ENCODE peak calls at places on chromosomes 11 and 22, in seven cellular contexts. B is transverse colon, X is lower lobe of right lung, J is neural progenitor cell, Z is fibroblast of lung, E is neuronal stem cell, Q is Panc1. L is an unnamed sample.

GRCh38 chr11:101441747-101442146 is 142.1 kb downstream of the TRPC6 start:
- DNase-seq in B (no peak), X (peak; percentile 55), J (no peak), Z (no peak), E (no peak), Q (no peak), L (no peak)

GRCh38 chr11:78147807-78148206 is 8.4 kb upstream of the ALG8 start:
- DNase-seq in B (no peak), X (no peak), J (no peak), Z (no peak), E (no peak), Q (no peak), L (no peak)

GRCh38 chr22:20965888-20966855 is 883 bp upstream of the AIFM3 start:
- DNase-seq in B (peak; percentile 85), X (no peak), J (no peak), Z (no peak), E (no peak), Q (no peak), L (no peak)

GRCh38 chr11:69094915-69095290 is 46.2 kb downstream of the TPCN2 start:
- DNase-seq in B (no peak), X (no peak), J (no peak), Z (no peak), E (no peak), Q (no peak), L (no peak)

GRCh38 chr22:41656515-41656914 is 32.2 kb downstream of the SNU13 start:
- DNase-seq in B (no peak), X (no peak), J (no peak), Z (peak; percentile 28), E (no peak), Q (no peak), L (no peak)

GRCh38 chr11:10770626-10771254 is 19.7 kb downstream of the CTR9 start:
- DNase-seq in B (peak; percentile 29), X (no peak), J (peak; percentile 64), Z (peak; percentile 63), E (peak; percentile 20), Q (peak; percentile 51), L (no peak)

GRCh38 chr11:120424185-120424969 is 87.2 kb upstream of the GRIK4 start:
- DNase-seq in B (no peak), X (no peak), J (no peak), Z (no peak), E (no peak), Q (no peak), L (no peak)

GRCh38 chr11:60209977-60210376 is 27.1 kb upstream of the MS4A6A start:
- DNase-seq in B (no peak), X (no peak), J (no peak), Z (no peak), E (no peak), Q (no peak), L (no peak)

GRCh38 chr22:24592846-24593809 is at the start of gene LRRC75B:
- DNase-seq in B (peak; percentile 93), X (peak; percentile 91), J (peak; percentile 90), Z (peak; percentile 88), E (peak; percentile 77), Q (no peak), L (no peak)

GRCh38 chr22:28728621-28729313 is 12.9 kb downstream of the CHEK2 start:
- DNase-seq in B (no peak), X (no peak), J (no peak), Z (no peak), E (no peak), Q (no peak), L (no peak)

GRCh38 chr11:66231561-66231960 is 36.9 kb upstream of the RAB1B start:
- DNase-seq in B (no peak), X (no peak), J (no peak), Z (no peak), E (no peak), Q (no peak), L (no peak)

GRCh38 chr11:102322560-102322959 is 5.3 kb downstream of the BIRC3 start:
- DNase-seq in B (no peak), X (no peak), J (no peak), Z (no peak), E (no peak), Q (no peak), L (no peak)

GRCh38 chr11:81886406-81887075 is 847.1 kb downstream of the FAM181B start:
- DNase-seq in B (no peak), X (no peak), J (no peak), Z (no peak), E (no peak), Q (no peak), L (no peak)

GRCh38 chr11:118104491-118104890 is 17.7 kb upstream of the SMIM35 start:
- DNase-seq in B (no peak), X (no peak), J (no peak), Z (no peak), E (no peak), Q (no peak), L (no peak)

GRCh38 chr11:133619973-133620372 is 87.7 kb upstream of the OPCML start:
- DNase-seq in B (no peak), X (no peak), J (peak; percentile 24), Z (no peak), E (no peak), Q (no peak), L (no peak)

GRCh38 chr11:299951-300735 is 817 bp upstream of the IFITM5 start:
- DNase-seq in B (no peak), X (peak; percentile 46), J (peak; percentile 78), Z (no peak), E (no peak), Q (no peak), L (peak; percentile 38)

GRCh38 chr22:49725516-49725915 is 102.2 kb downstream of the BRD1 start:
- DNase-seq in B (no peak), X (no peak), J (no peak), Z (no peak), E (no peak), Q (no peak), L (peak; percentile 42)
- H3K9me3 ChIP-seq in B (no peaks in the 10 kb centered on the region), X (no peaks in the 10 kb centered on the region), J (no peaks in the 10 kb centered on the region), Z (no peaks in the 10 kb centered on the region), E (no peaks in the 10 kb centered on the region), Q (no peaks in the 10 kb centered on the region), L (no peaks in the 10 kb centered on the region)

DNA sequence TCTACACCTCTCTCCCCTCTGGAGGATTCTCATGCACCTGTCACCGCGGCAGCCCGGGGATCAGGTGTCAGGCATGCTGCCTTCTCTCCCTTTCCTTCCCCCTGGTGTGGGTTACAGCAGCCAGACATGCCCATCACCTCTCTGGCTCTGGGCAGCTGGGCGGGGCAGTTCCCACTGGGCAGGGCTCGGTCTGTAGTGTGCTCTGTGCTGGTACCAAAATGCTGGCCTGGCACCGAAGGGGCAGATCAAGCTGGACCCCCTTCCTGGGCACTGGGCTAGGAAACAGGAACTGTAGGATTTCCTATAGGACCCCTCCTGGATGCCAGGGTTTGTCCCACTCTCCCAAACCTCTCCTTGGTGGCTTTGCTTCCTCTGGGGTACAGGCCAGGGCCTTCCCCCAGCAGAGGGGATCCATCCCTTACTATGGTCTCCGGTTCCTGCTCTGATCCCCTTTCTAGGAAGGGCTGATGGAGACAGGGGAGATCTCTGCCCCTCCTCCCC is 821 bp downstream of the GAL3ST1 start:
- DNase-seq in B (peak; percentile 49), X (no peak), J (no peak), Z (no peak), E (no peak), Q (no peak), L (no peak)
- H3K4me3 ChIP-seq in B (no peak overlapping the region), X (peak overlapping the region; percentile 45), J (peak overlapping the region; percentile 70), Z (no peak overlapping the region), E (no peak overlapping the region), Q (no peak overlapping the region), L (no peak overlapping the region)

DNA sequence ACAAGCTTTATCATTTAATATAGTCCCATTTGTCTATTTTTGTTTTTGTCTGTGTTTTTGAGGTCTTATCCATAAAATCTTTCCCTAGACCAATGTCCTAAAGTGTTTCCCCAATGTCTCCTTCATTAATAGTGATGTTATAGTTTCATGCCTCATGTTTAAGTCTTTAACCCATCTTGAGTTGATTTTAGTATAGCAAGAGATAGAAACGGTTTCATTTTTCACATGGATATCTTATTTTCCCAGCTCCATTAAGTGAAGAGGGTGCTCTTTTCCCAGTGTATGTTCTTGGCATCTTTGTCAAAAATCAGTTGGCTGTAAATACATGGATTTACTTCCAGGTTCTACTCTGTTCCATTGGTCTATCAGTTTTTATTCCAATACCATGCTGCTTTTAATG is 58.2 kb downstream of the KCNQ1OT1 start:
- DNase-seq in B (no peak), X (no peak), J (no peak), Z (no peak), E (no peak), Q (no peak), L (no peak)
- H3K9me3 ChIP-seq in B (peaks cover 52% of the 10 kb centered on the region), X (peaks cover 68% of the 10 kb centered on the region), J (peaks cover 39% of the 10 kb centered on the region), Z (peaks cover 3% of the 10 kb centered on the region), E (peaks cover 16% of the 10 kb centered on the region), Q (peaks cover 33% of the 10 kb centered on the region), L (peaks cover 18% of the 10 kb centered on the region)

GRCh38 chr11:67391304-67392181 is at the start of gene RAD9A:
- DNase-seq in B (peak; percentile 97), X (peak; percentile 97), J (peak; percentile 99), Z (peak; percentile 92), E (peak; percentile 93), Q (peak; percentile 36), L (peak; percentile 94)

GRCh38 chr11:67389477-67389876 is 2.3 kb upstream of the RAD9A start:
- DNase-seq in B (peak; percentile 75), X (no peak), J (peak; percentile 66), Z (no peak), E (no peak), Q (peak; percentile 38), L (no peak)

GRCh38 chr11:67393437-67393836 is 1.7 kb downstream of the RAD9A start:
- DNase-seq in B (no peak), X (peak; percentile 54), J (no peak), Z (no peak), E (no peak), Q (no peak), L (no peak)

GRCh38 chr11:67392182-67392715 is 463 bp downstream of the RAD9A start:
- DNase-seq in B (no peak), X (peak; percentile 51), J (peak; percentile 44), Z (no peak), E (no peak), Q (no peak), L (no peak)

GRCh38 chr11:67390947-67391303 is 861 bp upstream of the RAD9A start:
- DNase-seq in B (no peak), X (no peak), J (no peak), Z (no peak), E (no peak), Q (no peak), L (no peak)
- H3K4me3 ChIP-seq in B (peak overlapping the region; percentile 69), X (peak overlapping the region; percentile 96), J (peak overlapping the region; percentile 53), Z (peak overlapping the region; percentile 90), E (peak overlapping the region; percentile 84), Q (peak overlapping the region; percentile 100), L (peak overlapping the region; percentile 71)

GRCh38 chr22:47632646-47633045 is 870.2 kb downstream of the TBC1D22A start:
- DNase-seq in B (no peak), X (no peak), J (no peak), Z (no peak), E (no peak), Q (no peak), L (no peak)
- H3K9me3 ChIP-seq in B (no peaks in the 10 kb centered on the region), X (peaks cover 4% of the 10 kb centered on the region), J (no peaks in the 10 kb centered on the region), Z (no peaks in the 10 kb centered on the region), E (peaks cover 8% of the 10 kb centered on the region), Q (no peaks in the 10 kb centered on the region), L (peaks cover 1% of the 10 kb centered on the region)

GRCh38 chr11:75311858-75312288 is 39.6 kb downstream of the ARRB1 start:
- DNase-seq in B (peak; percentile 82), X (no peak), J (no peak), Z (peak; percentile 31), E (no peak), Q (no peak), L (no peak)
- H3K4me3 ChIP-seq in B (no peak overlapping the region), X (peak overlapping the region; percentile 27), J (no peak overlapping the region), Z (no peak overlapping the region), E (no peak overlapping the region), Q (no peak overlapping the region), L (no peak overlapping the region)

GRCh38 chr11:132082566-132082965 is 712.2 kb downstream of the NTM start:
- DNase-seq in B (no peak), X (no peak), J (no peak), Z (no peak), E (no peak), Q (no peak), L (no peak)
- H3K9me3 ChIP-seq in B (peaks cover 12% of the 10 kb centered on the region), X (peaks cover 31% of the 10 kb centered on the region), J (peaks cover 26% of the 10 kb centered on the region), Z (no peaks in the 10 kb centered on the region), E (peaks cover 7% of the 10 kb centered on the region), Q (peaks cover 24% of the 10 kb centered on the region), L (peaks cover 19% of the 10 kb centered on the region)

L was measured in RWPE2.